ENCODE peak calls at places on chromosomes 12 and 14, in five cellular contexts. J, E, B, D and U are unnamed samples.

GRCh38 chr12:108609535-108610335 is 11.9 kb upstream of the TMEM119 start:
- DNase-seq in D (no peak), B (no peak), E (no peak), J (peak), U (peak)

GRCh38 chr12:6377667-6377994 is 2.3 kb upstream of the SCNN1A start:
- DNase-seq in J (no peak), D (peak), B (no peak), E (no peak), U (peak)

GRCh38 chr14:92380582-92380981 is 57.6 kb downstream of the SLC24A4 start:
- DNase-seq in B (no peak), E (no peak), D (no peak), J (no peak), U (no peak)

GRCh38 chr14:91059576-91060471 is 617 bp downstream of the RPS6KA5 start:
- DNase-seq in J (no peak), E (peak), D (peak), B (peak), U (peak)

GRCh38 chr14:99479160-99479902 is 1.3 kb downstream of the SETD3 start:
- DNase-seq in B (no peak), D (peak), J (no peak), E (no peak), U (peak)

GRCh38 chr12:113056631-113057488 is at the start of gene DTX1:
- DNase-seq in J (peak), D (no peak), B (no peak), E (no peak), U (peak)

GRCh38 chr12:92297932-92298681 is 152.5 kb upstream of the BTG1 start:
- DNase-seq in E (no peak), D (peak), B (no peak), J (no peak), U (peak)

GRCh38 chr14:100504372-100505078 is 82.7 kb downstream of the BEGAIN start:
- DNase-seq in D (peak), B (peak), E (no peak), J (no peak), U (no peak)

GRCh38 chr12:42039146-42039545 is 105.5 kb downstream of the GXYLT1 start:
- DNase-seq in E (no peak), B (no peak), D (peak), J (no peak), U (peak)

GRCh38 chr12:64450711-64451486 is 1.0 kb upstream of the TBK1 start:
- DNase-seq in D (peak), B (no peak), J (no peak), E (no peak), U (peak)

GRCh38 chr12:45912774-45913173 is 77.6 kb downstream of the SCAF11 start:
- DNase-seq in J (no peak), B (no peak), D (no peak), E (no peak), U (no peak)

GRCh38 chr12:59742831-59743230 is 147.0 kb downstream of the SLC16A7 start:
- DNase-seq in E (no peak), J (no peak), B (no peak), D (peak), U (peak)

GRCh38 chr12:114995891-114996290 is 311.9 kb upstream of the TBX3 start:
- DNase-seq in J (no peak), B (no peak), D (no peak), E (no peak), U (no peak)

GRCh38 chr12:107684990-107685359 is 624 bp upstream of the PWP1 start:
- DNase-seq in D (peak), E (peak), B (no peak), J (no peak), U (no peak)

GRCh38 chr14:98412431-98412830 is 859.6 kb downstream of the BCL11B start:
- DNase-seq in J (no peak), D (no peak), E (no peak), B (no peak), U (no peak)

GRCh38 chr14:89416002-89416995 is 734 bp downstream of the FOXN3 start:
- DNase-seq in B (peak), D (peak), E (peak), J (peak), U (peak)

GRCh38 chr14:104878582-104878981 is 13.5 kb downstream of the CEP170B start:
- DNase-seq in E (no peak), D (no peak), B (no peak), J (peak), U (peak)

GRCh38 chr12:119178544-119179334 is at the start of gene HSPB8:
- DNase-seq in E (peak), D (peak), J (peak), B (peak), U (peak)

GRCh38 chr14:28778718-28779117 is 12.1 kb downstream of the FOXG1 start:
- DNase-seq in B (no peak), J (no peak), E (no peak), D (no peak), U (no peak)

GRCh38 chr12:68785358-68785757 is 22.6 kb upstream of the MDM2 start:
- DNase-seq in E (no peak), B (no peak), J (no peak), D (peak), U (no peak)

GRCh38 chr14:19801118-19801464 is 2.5 kb upstream of the OR4N2 start:
- DNase-seq in E (no peak), J (no peak), B (no peak), D (no peak), U (no peak)

GRCh38 chr14:37197421-37198272 is at the start of gene MIPOL1:
- DNase-seq in J (peak), E (peak), B (peak), D (peak), U (peak)

GRCh38 chr12:92802906-92803305 is 100.1 kb downstream of the PLEKHG7 start:
- DNase-seq in B (no peak), D (no peak), J (no peak), E (no peak), U (no peak)